ENCODE peak calls at places on chromosomes 3 and 15, in eight cellular contexts. R, F, W, N, H, E, Y and L are unnamed samples.

GRCh38 chr3:64190517-64191515 is 34.5 kb downstream of the PRICKLE2 start:
- DNase-seq in R (no peak), F (no peak), W (peak; percentile 65), N (no peak), H (no peak), E (no peak), Y (peak; percentile 83), L (no peak)

GRCh38 chr3:54193093-54193492 is 70.7 kb downstream of the CACNA2D3 start:
- DNase-seq in R (no peak), F (no peak), W (no peak), N (no peak), H (no peak), E (no peak), Y (no peak), L (no peak)

GRCh38 chr15:98428253-98428989 is 219.9 kb upstream of the IGF1R start:
- DNase-seq in R (peak; percentile 76), F (peak; percentile 60), W (no peak), N (no peak), H (peak; percentile 79), E (peak; percentile 34), Y (peak; percentile 61), L (peak; percentile 86)

GRCh38 chr3:4421121-4421520 is 45.9 kb downstream of the SUMF1 start:
- DNase-seq in R (no peak), F (no peak), W (no peak), N (no peak), H (no peak), E (no peak), Y (peak; percentile 60), L (no peak)

GRCh38 chr3:10702961-10703740 is 112.9 kb upstream of the SLC6A11 start:
- DNase-seq in R (no peak), F (no peak), W (no peak), N (no peak), H (no peak), E (no peak), Y (no peak), L (no peak)

GRCh38 chr15:48086582-48086981 is 34.2 kb upstream of the SLC24A5 start:
- DNase-seq in R (no peak), F (no peak), W (no peak), N (no peak), H (no peak), E (no peak), Y (peak; percentile 51), L (no peak)

GRCh38 chr3:17891139-17891850 is 148.9 kb upstream of the TBC1D5 start:
- DNase-seq in R (no peak), F (no peak), W (no peak), N (no peak), H (no peak), E (peak; percentile 16), Y (peak; percentile 17), L (no peak)

GRCh38 chr15:64813075-64813474 is 12.4 kb downstream of the PIF1 start:
- DNase-seq in R (no peak), F (no peak), W (no peak), N (no peak), H (peak; percentile 62), E (no peak), Y (peak; percentile 23), L (no peak)

GRCh38 chr15:59200560-59200959 is 6.1 kb upstream of the LDHAL6B start:
- DNase-seq in R (no peak), F (no peak), W (no peak), N (no peak), H (no peak), E (no peak), Y (no peak), L (no peak)

GRCh38 chr3:189683576-189684255 is 52.5 kb downstream of the TP63 start:
- DNase-seq in R (no peak), F (no peak), W (no peak), N (no peak), H (no peak), E (no peak), Y (no peak), L (no peak)

GRCh38 chr3:151976211-151977050 is 103.0 kb downstream of the SUCNR1 start:
- DNase-seq in R (no peak), F (no peak), W (peak; percentile 73), N (no peak), H (no peak), E (peak; percentile 98), Y (peak; percentile 98), L (no peak)

GRCh38 chr15:40094156-40094555 is 14.5 kb downstream of the BMF start:
- DNase-seq in R (no peak), F (no peak), W (no peak), N (no peak), H (no peak), E (no peak), Y (no peak), L (peak; percentile 51)

GRCh38 chr15:70956196-70956595 is 63.6 kb downstream of the LRRC49 start:
- DNase-seq in R (no peak), F (no peak), W (no peak), N (no peak), H (no peak), E (no peak), Y (peak; percentile 6), L (no peak)

GRCh38 chr3:99938270-99938955 is 120.8 kb downstream of the CMSS1 start:
- DNase-seq in R (no peak), F (no peak), W (no peak), N (no peak), H (no peak), E (no peak), Y (peak; percentile 70), L (no peak)
- H3K4me3 ChIP-seq in R (no peak overlapping the region), F (no peak overlapping the region), W (no peak overlapping the region), N (peak overlapping the region; percentile 15), H (no peak overlapping the region), E (no peak overlapping the region), Y (no peak overlapping the region), L (peak overlapping the region; percentile 3)

DNA sequence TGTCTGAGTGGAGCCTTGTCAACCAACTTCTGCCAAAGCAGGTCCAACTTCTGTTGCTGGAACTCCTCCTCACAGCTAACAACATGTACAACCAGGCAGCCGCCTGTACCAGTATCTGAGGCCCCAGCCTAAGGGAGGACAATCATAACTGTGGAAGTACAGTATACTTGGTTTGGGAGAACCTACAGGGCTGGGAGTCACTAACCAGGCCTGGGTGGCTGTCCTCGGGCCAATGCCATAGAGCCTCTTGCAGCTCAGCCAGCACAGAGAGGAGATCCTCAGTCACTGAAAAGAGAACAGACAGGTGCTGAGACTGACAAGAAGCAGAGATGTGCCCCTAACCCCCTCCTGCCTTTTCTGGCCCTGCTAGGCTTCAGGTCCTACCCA is 1.2 kb downstream of the DALRD3 start:
- DNase-seq in R (no peak), F (no peak), W (no peak), N (no peak), H (no peak), E (no peak), Y (no peak), L (no peak)
- H3K4me3 ChIP-seq in R (peak overlapping the region; percentile 96), F (no peak overlapping the region), W (peak overlapping the region; percentile 80), N (peak overlapping the region; percentile 95), H (no peak overlapping the region), E (peak overlapping the region; percentile 77), Y (peak overlapping the region; percentile 74), L (peak overlapping the region; percentile 81)

GRCh38 chr3:32817195-32817560 is 619 bp upstream of the TRIM71 start:
- DNase-seq in R (no peak), F (no peak), W (no peak), N (no peak), H (no peak), E (no peak), Y (no peak), L (no peak)

GRCh38 chr3:32816439-32817194 is 1.2 kb upstream of the TRIM71 start:
- DNase-seq in R (no peak), F (no peak), W (no peak), N (no peak), H (no peak), E (no peak), Y (peak; percentile 21), L (no peak)

GRCh38 chr3:32814371-32814770 is 3.4 kb upstream of the TRIM71 start:
- DNase-seq in R (no peak), F (no peak), W (no peak), N (no peak), H (no peak), E (no peak), Y (no peak), L (no peak)

GRCh38 chr3:32817561-32818430 is at the start of gene TRIM71:
- DNase-seq in R (no peak), F (no peak), W (no peak), N (no peak), H (no peak), E (no peak), Y (peak; percentile 22), L (no peak)

GRCh38 chr3:32815812-32816438 is 1.9 kb upstream of the TRIM71 start:
- DNase-seq in R (no peak), F (no peak), W (no peak), N (no peak), H (no peak), E (no peak), Y (no peak), L (no peak)
- H3K4me3 ChIP-seq in R (peak overlapping the region; percentile 63), F (no peak overlapping the region), W (no peak overlapping the region), N (no peak overlapping the region), H (no peak overlapping the region), E (peak overlapping the region; percentile 58), Y (no peak overlapping the region), L (no peak overlapping the region)

GRCh38 chr15:77494073-77494472 is 73.4 kb downstream of the HMG20A start:
- DNase-seq in R (no peak), F (no peak), W (no peak), N (no peak), H (no peak), E (no peak), Y (no peak), L (no peak)

GRCh38 chr15:77497942-77498361 is 77.3 kb downstream of the HMG20A start:
- DNase-seq in R (no peak), F (no peak), W (no peak), N (no peak), H (peak; percentile 69), E (no peak), Y (peak; percentile 33), L (peak; percentile 46)

GRCh38 chr15:77497108-77497737 is 76.5 kb downstream of the HMG20A start:
- DNase-seq in R (peak; percentile 41), F (no peak), W (no peak), N (no peak), H (peak; percentile 70), E (no peak), Y (peak; percentile 76), L (peak; percentile 86)

GRCh38 chr15:77496710-77497107 is 76.0 kb downstream of the HMG20A start:
- DNase-seq in R (peak; percentile 80), F (peak; percentile 85), W (peak; percentile 95), N (no peak), H (peak; percentile 95), E (peak; percentile 70), Y (peak; percentile 90), L (peak; percentile 91)

DNA sequence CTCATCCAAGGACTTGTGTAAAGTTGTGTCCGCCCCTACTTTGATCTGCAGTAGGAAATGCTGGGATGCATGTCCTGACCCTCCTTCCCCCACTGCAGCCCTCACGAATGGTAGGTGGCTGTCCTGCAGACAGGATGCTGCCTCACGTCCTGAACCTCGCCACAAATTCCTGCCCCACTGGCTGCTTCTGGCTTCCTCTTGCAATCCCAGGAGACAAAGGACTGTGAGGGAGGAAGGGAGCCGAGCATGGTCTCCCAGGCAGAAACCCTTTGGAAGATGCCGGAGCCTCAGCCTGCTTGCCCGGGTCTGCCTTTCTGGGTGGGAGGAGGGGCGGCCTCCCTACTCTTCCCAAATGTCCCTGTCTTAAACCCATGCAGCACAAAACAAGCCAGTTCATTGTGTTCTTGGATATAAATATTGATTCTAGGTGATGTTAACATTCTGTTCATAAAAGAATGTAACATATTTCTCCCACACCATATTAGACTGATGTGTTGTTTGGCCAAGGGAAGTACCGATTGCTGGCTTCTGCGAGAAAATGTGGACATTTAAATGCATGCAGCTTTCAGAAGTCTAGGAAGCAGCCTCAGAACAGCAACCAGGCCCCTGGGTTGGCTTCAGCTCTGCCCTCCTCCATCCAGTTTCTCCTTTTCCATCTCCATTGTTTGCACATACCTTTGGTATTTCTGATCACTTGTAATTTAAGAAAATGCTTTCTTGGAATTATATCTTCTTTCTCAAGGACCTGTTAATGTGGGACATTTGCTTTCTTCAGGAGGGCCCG is 75.3 kb downstream of the HMG20A start:
- DNase-seq in R (no peak), F (no peak), W (no peak), N (no peak), H (peak; percentile 74), E (no peak), Y (peak; percentile 29), L (peak; percentile 60)
- H3K4me3 ChIP-seq in R (no peak overlapping the region), F (no peak overlapping the region), W (peak overlapping the region; percentile 39), N (no peak overlapping the region), H (no peak overlapping the region), E (no peak overlapping the region), Y (no peak overlapping the region), L (peak overlapping the region; percentile 29)